ENCODE peak calls at places on chromosomes 3 and 15, in seven cellular contexts. One of them, this sample, is unnamed.

GRCh38 chr3:194572131-194572789 is 61.0 kb downstream of the TMEM44 start:
- DNase-seq in NCI-H510A treated with DMSO at 0.1 percent for 48 hours: no peak
- DNase-seq in T-helper 2 cell: no peak
- DNase-seq in activated T-cell treated with anti-CD3 and anti-CD28 coated beads, Interleukin-2, amount 50 U/mL, for 1 hour: no peak
- DNase-seq in stimulated activated naive CD8-positive, alpha-beta T cell treated with anti-CD3 and anti-CD28 coated beads, Interleukin-15, amount 100 ng/mL, for 72 hours: no peak
- DNase-seq in left lobe of liver: no peak
- DNase-seq in HTR-8/SVneo: peak
- DNase-seq in this sample: peak

GRCh38 chr3:55369491-55369890 is 117.6 kb downstream of the WNT5A start:
- DNase-seq in NCI-H510A treated with DMSO at 0.1 percent for 48 hours: no peak
- DNase-seq in T-helper 2 cell: no peak
- DNase-seq in activated T-cell treated with anti-CD3 and anti-CD28 coated beads, Interleukin-2, amount 50 U/mL, for 1 hour: no peak
- DNase-seq in stimulated activated naive CD8-positive, alpha-beta T cell treated with anti-CD3 and anti-CD28 coated beads, Interleukin-15, amount 100 ng/mL, for 72 hours: no peak
- DNase-seq in left lobe of liver: no peak
- DNase-seq in HTR-8/SVneo: peak
- DNase-seq in this sample: no peak

GRCh38 chr3:190608850-190609589 is 95.1 kb downstream of the IL1RAP start:
- DNase-seq in NCI-H510A treated with DMSO at 0.1 percent for 48 hours: no peak
- DNase-seq in T-helper 2 cell: no peak
- DNase-seq in activated T-cell treated with anti-CD3 and anti-CD28 coated beads, Interleukin-2, amount 50 U/mL, for 1 hour: no peak
- DNase-seq in stimulated activated naive CD8-positive, alpha-beta T cell treated with anti-CD3 and anti-CD28 coated beads, Interleukin-15, amount 100 ng/mL, for 72 hours: no peak
- DNase-seq in left lobe of liver: no peak
- DNase-seq in HTR-8/SVneo: no peak
- DNase-seq in this sample: no peak

GRCh38 chr3:5022187-5022965 is 43.1 kb downstream of the BHLHE40 start:
- DNase-seq in NCI-H510A treated with DMSO at 0.1 percent for 48 hours: no peak
- DNase-seq in T-helper 2 cell: no peak
- DNase-seq in activated T-cell treated with anti-CD3 and anti-CD28 coated beads, Interleukin-2, amount 50 U/mL, for 1 hour: no peak
- DNase-seq in stimulated activated naive CD8-positive, alpha-beta T cell treated with anti-CD3 and anti-CD28 coated beads, Interleukin-15, amount 100 ng/mL, for 72 hours: peak
- DNase-seq in left lobe of liver: no peak
- DNase-seq in HTR-8/SVneo: no peak
- DNase-seq in this sample: peak

GRCh38 chr15:79243723-79244122 is 38.8 kb upstream of the ANKRD34C start:
- DNase-seq in NCI-H510A treated with DMSO at 0.1 percent for 48 hours: no peak
- DNase-seq in T-helper 2 cell: no peak
- DNase-seq in activated T-cell treated with anti-CD3 and anti-CD28 coated beads, Interleukin-2, amount 50 U/mL, for 1 hour: no peak
- DNase-seq in stimulated activated naive CD8-positive, alpha-beta T cell treated with anti-CD3 and anti-CD28 coated beads, Interleukin-15, amount 100 ng/mL, for 72 hours: no peak
- DNase-seq in left lobe of liver: no peak
- DNase-seq in HTR-8/SVneo: no peak
- DNase-seq in this sample: no peak

GRCh38 chr15:53982876-53983275 is 4.6 kb downstream of the UNC13C start:
- DNase-seq in NCI-H510A treated with DMSO at 0.1 percent for 48 hours: no peak
- DNase-seq in T-helper 2 cell: no peak
- DNase-seq in activated T-cell treated with anti-CD3 and anti-CD28 coated beads, Interleukin-2, amount 50 U/mL, for 1 hour: no peak
- DNase-seq in stimulated activated naive CD8-positive, alpha-beta T cell treated with anti-CD3 and anti-CD28 coated beads, Interleukin-15, amount 100 ng/mL, for 72 hours: no peak
- DNase-seq in left lobe of liver: no peak
- DNase-seq in HTR-8/SVneo: no peak
- DNase-seq in this sample: no peak

GRCh38 chr3:142272200-142272891 is 47.0 kb upstream of the GK5 start:
- DNase-seq in NCI-H510A treated with DMSO at 0.1 percent for 48 hours: no peak
- DNase-seq in T-helper 2 cell: no peak
- DNase-seq in activated T-cell treated with anti-CD3 and anti-CD28 coated beads, Interleukin-2, amount 50 U/mL, for 1 hour: no peak
- DNase-seq in stimulated activated naive CD8-positive, alpha-beta T cell treated with anti-CD3 and anti-CD28 coated beads, Interleukin-15, amount 100 ng/mL, for 72 hours: no peak
- DNase-seq in left lobe of liver: no peak
- DNase-seq in HTR-8/SVneo: no peak
- DNase-seq in this sample: peak

GRCh38 chr3:116815831-116816588 is 106.4 kb downstream of the TUSC7 start:
- DNase-seq in NCI-H510A treated with DMSO at 0.1 percent for 48 hours: no peak
- DNase-seq in T-helper 2 cell: no peak
- DNase-seq in activated T-cell treated with anti-CD3 and anti-CD28 coated beads, Interleukin-2, amount 50 U/mL, for 1 hour: no peak
- DNase-seq in stimulated activated naive CD8-positive, alpha-beta T cell treated with anti-CD3 and anti-CD28 coated beads, Interleukin-15, amount 100 ng/mL, for 72 hours: no peak
- DNase-seq in left lobe of liver: no peak
- DNase-seq in HTR-8/SVneo: no peak
- DNase-seq in this sample: peak

GRCh38 chr3:172217877-172218276 is 178.5 kb downstream of the FNDC3B start:
- DNase-seq in NCI-H510A treated with DMSO at 0.1 percent for 48 hours: no peak
- DNase-seq in T-helper 2 cell: no peak
- DNase-seq in activated T-cell treated with anti-CD3 and anti-CD28 coated beads, Interleukin-2, amount 50 U/mL, for 1 hour: no peak
- DNase-seq in stimulated activated naive CD8-positive, alpha-beta T cell treated with anti-CD3 and anti-CD28 coated beads, Interleukin-15, amount 100 ng/mL, for 72 hours: no peak
- DNase-seq in left lobe of liver: no peak
- DNase-seq in HTR-8/SVneo: peak
- DNase-seq in this sample: peak

GRCh38 chr15:80384442-80384841 is 19.7 kb upstream of the ARNT2 start:
- DNase-seq in NCI-H510A treated with DMSO at 0.1 percent for 48 hours: no peak
- DNase-seq in T-helper 2 cell: no peak
- DNase-seq in activated T-cell treated with anti-CD3 and anti-CD28 coated beads, Interleukin-2, amount 50 U/mL, for 1 hour: no peak
- DNase-seq in stimulated activated naive CD8-positive, alpha-beta T cell treated with anti-CD3 and anti-CD28 coated beads, Interleukin-15, amount 100 ng/mL, for 72 hours: no peak
- DNase-seq in left lobe of liver: no peak
- DNase-seq in HTR-8/SVneo: no peak
- DNase-seq in this sample: no peak

GRCh38 chr3:159824341-159824740 is 164.3 kb upstream of the IL12A start:
- DNase-seq in NCI-H510A treated with DMSO at 0.1 percent for 48 hours: peak
- DNase-seq in T-helper 2 cell: no peak
- DNase-seq in activated T-cell treated with anti-CD3 and anti-CD28 coated beads, Interleukin-2, amount 50 U/mL, for 1 hour: no peak
- DNase-seq in stimulated activated naive CD8-positive, alpha-beta T cell treated with anti-CD3 and anti-CD28 coated beads, Interleukin-15, amount 100 ng/mL, for 72 hours: no peak
- DNase-seq in left lobe of liver: no peak
- DNase-seq in HTR-8/SVneo: peak
- DNase-seq in this sample: peak

GRCh38 chr3:73192036-73192738 is 130.7 kb downstream of the EBLN2 start:
- DNase-seq in NCI-H510A treated with DMSO at 0.1 percent for 48 hours: no peak
- DNase-seq in T-helper 2 cell: no peak
- DNase-seq in activated T-cell treated with anti-CD3 and anti-CD28 coated beads, Interleukin-2, amount 50 U/mL, for 1 hour: no peak
- DNase-seq in stimulated activated naive CD8-positive, alpha-beta T cell treated with anti-CD3 and anti-CD28 coated beads, Interleukin-15, amount 100 ng/mL, for 72 hours: no peak
- DNase-seq in left lobe of liver: no peak
- DNase-seq in HTR-8/SVneo: no peak
- DNase-seq in this sample: no peak

GRCh38 chr15:98003528-98003927 is 43.0 kb downstream of the ARRDC4 start:
- DNase-seq in NCI-H510A treated with DMSO at 0.1 percent for 48 hours: no peak
- DNase-seq in T-helper 2 cell: no peak
- DNase-seq in activated T-cell treated with anti-CD3 and anti-CD28 coated beads, Interleukin-2, amount 50 U/mL, for 1 hour: no peak
- DNase-seq in stimulated activated naive CD8-positive, alpha-beta T cell treated with anti-CD3 and anti-CD28 coated beads, Interleukin-15, amount 100 ng/mL, for 72 hours: no peak
- DNase-seq in left lobe of liver: no peak
- DNase-seq in HTR-8/SVneo: no peak
- DNase-seq in this sample: no peak

GRCh38 chr3:124680521-124680920 is 49.7 kb upstream of the UMPS start:
- DNase-seq in NCI-H510A treated with DMSO at 0.1 percent for 48 hours: no peak
- DNase-seq in T-helper 2 cell: no peak
- DNase-seq in activated T-cell treated with anti-CD3 and anti-CD28 coated beads, Interleukin-2, amount 50 U/mL, for 1 hour: no peak
- DNase-seq in stimulated activated naive CD8-positive, alpha-beta T cell treated with anti-CD3 and anti-CD28 coated beads, Interleukin-15, amount 100 ng/mL, for 72 hours: no peak
- DNase-seq in left lobe of liver: no peak
- DNase-seq in HTR-8/SVneo: no peak
- DNase-seq in this sample: no peak

GRCh38 chr3:160756907-160757623 is 1.0 kb downstream of the PPM1L start:
- DNase-seq in NCI-H510A treated with DMSO at 0.1 percent for 48 hours: peak
- DNase-seq in T-helper 2 cell: peak
- DNase-seq in activated T-cell treated with anti-CD3 and anti-CD28 coated beads, Interleukin-2, amount 50 U/mL, for 1 hour: peak
- DNase-seq in stimulated activated naive CD8-positive, alpha-beta T cell treated with anti-CD3 and anti-CD28 coated beads, Interleukin-15, amount 100 ng/mL, for 72 hours: peak
- DNase-seq in left lobe of liver: peak
- DNase-seq in HTR-8/SVneo: no peak
- DNase-seq in this sample: no peak

GRCh38 chr15:66085128-66085527 is 168.4 kb downstream of the MEGF11 start:
- DNase-seq in NCI-H510A treated with DMSO at 0.1 percent for 48 hours: no peak
- DNase-seq in T-helper 2 cell: no peak
- DNase-seq in activated T-cell treated with anti-CD3 and anti-CD28 coated beads, Interleukin-2, amount 50 U/mL, for 1 hour: no peak
- DNase-seq in stimulated activated naive CD8-positive, alpha-beta T cell treated with anti-CD3 and anti-CD28 coated beads, Interleukin-15, amount 100 ng/mL, for 72 hours: peak
- DNase-seq in left lobe of liver: no peak
- DNase-seq in HTR-8/SVneo: no peak
- DNase-seq in this sample: no peak

GRCh38 chr15:69648775-69649735 is 196.4 kb downstream of the RPLP1 start:
- DNase-seq in NCI-H510A treated with DMSO at 0.1 percent for 48 hours: no peak
- DNase-seq in T-helper 2 cell: no peak
- DNase-seq in activated T-cell treated with anti-CD3 and anti-CD28 coated beads, Interleukin-2, amount 50 U/mL, for 1 hour: no peak
- DNase-seq in stimulated activated naive CD8-positive, alpha-beta T cell treated with anti-CD3 and anti-CD28 coated beads, Interleukin-15, amount 100 ng/mL, for 72 hours: no peak
- DNase-seq in left lobe of liver: peak
- DNase-seq in HTR-8/SVneo: no peak
- DNase-seq in this sample: no peak

GRCh38 chr3:37861540-37862051 is at the start of gene CTDSPL:
- DNase-seq in NCI-H510A treated with DMSO at 0.1 percent for 48 hours: peak
- DNase-seq in T-helper 2 cell: no peak
- DNase-seq in activated T-cell treated with anti-CD3 and anti-CD28 coated beads, Interleukin-2, amount 50 U/mL, for 1 hour: peak
- DNase-seq in stimulated activated naive CD8-positive, alpha-beta T cell treated with anti-CD3 and anti-CD28 coated beads, Interleukin-15, amount 100 ng/mL, for 72 hours: no peak
- DNase-seq in left lobe of liver: no peak
- DNase-seq in HTR-8/SVneo: no peak
- DNase-seq in this sample: peak

GRCh38 chr15:42080585-42081462 is 13.5 kb downstream of the PLA2G4D start:
- DNase-seq in NCI-H510A treated with DMSO at 0.1 percent for 48 hours: no peak
- DNase-seq in T-helper 2 cell: no peak
- DNase-seq in activated T-cell treated with anti-CD3 and anti-CD28 coated beads, Interleukin-2, amount 50 U/mL, for 1 hour: no peak
- DNase-seq in stimulated activated naive CD8-positive, alpha-beta T cell treated with anti-CD3 and anti-CD28 coated beads, Interleukin-15, amount 100 ng/mL, for 72 hours: no peak
- DNase-seq in left lobe of liver: no peak
- DNase-seq in HTR-8/SVneo: no peak
- DNase-seq in this sample: peak

GRCh38 chr3:104596551-104596950 is 770.2 kb upstream of the ALCAM start:
- DNase-seq in NCI-H510A treated with DMSO at 0.1 percent for 48 hours: peak
- DNase-seq in T-helper 2 cell: no peak
- DNase-seq in activated T-cell treated with anti-CD3 and anti-CD28 coated beads, Interleukin-2, amount 50 U/mL, for 1 hour: no peak
- DNase-seq in stimulated activated naive CD8-positive, alpha-beta T cell treated with anti-CD3 and anti-CD28 coated beads, Interleukin-15, amount 100 ng/mL, for 72 hours: no peak
- DNase-seq in left lobe of liver: no peak
- DNase-seq in HTR-8/SVneo: peak
- DNase-seq in this sample: peak